ENCODE peak calls at places on chromosomes 2 and 18, in eight cellular contexts. S is GM12891, E is T-helper 1 cell, M is substantia nigra, V is islet precursor cell, I is sciatic nerve, F is HTR-8/SVneo, H is SK-MEL-5. A is an unnamed sample.

GRCh38 chr2:36352711-36353110 is 2.9 kb upstream of the CRIM1 start:
- DNase-seq in S (no peak), E (no peak), M (no peak), V (no peak), I (no peak), F (no peak), H (peak), A (no peak)

GRCh38 chr2:241803387-241804325 is 5.3 kb upstream of the NEU4 start:
- DNase-seq in S (peak), E (peak), M (no peak), V (peak), I (peak), F (no peak), H (no peak), A (peak)

GRCh38 chr2:50444286-50444685 is 587.6 kb downstream of the NRXN1 start:
- DNase-seq in S (no peak), E (no peak), M (no peak), V (no peak), I (no peak), F (peak), H (no peak), A (no peak)

GRCh38 chr2:40690525-40690924 is 238.6 kb upstream of the SLC8A1 start:
- DNase-seq in S (no peak), E (no peak), M (no peak), V (no peak), I (no peak), F (no peak), H (no peak), A (peak)

GRCh38 chr2:126244937-126245336 is 411.0 kb upstream of the GYPC start:
- DNase-seq in S (peak), E (peak), M (peak), V (peak), I (peak), F (no peak), H (peak), A (no peak)

GRCh38 chr18:52046842-52047241 is 293.2 kb upstream of the DCC start:
- DNase-seq in S (no peak), E (no peak), M (no peak), V (no peak), I (no peak), F (no peak), H (no peak), A (no peak)

GRCh38 chr2:180728928-180729559 is 251.4 kb upstream of the UBE2E3 start:
- DNase-seq in S (no peak), E (no peak), M (no peak), V (no peak), I (no peak), F (peak), H (no peak), A (no peak)

GRCh38 chr2:175931751-175932295 is 70.2 kb downstream of the LNPK start:
- DNase-seq in S (no peak), E (no peak), M (no peak), V (no peak), I (no peak), F (no peak), H (no peak), A (no peak)

GRCh38 chr18:59704146-59704545 is 6.9 kb upstream of the CCBE1 start:
- DNase-seq in S (no peak), E (no peak), M (no peak), V (no peak), I (no peak), F (no peak), H (no peak), A (no peak)

GRCh38 chr18:47627030-47627429 is 303.4 kb downstream of the SMAD2 start:
- DNase-seq in S (no peak), E (no peak), M (no peak), V (peak), I (no peak), F (no peak), H (no peak), A (no peak)

GRCh38 chr18:6956495-6956894 is 161.1 kb downstream of the LAMA1 start:
- DNase-seq in S (no peak), E (no peak), M (no peak), V (no peak), I (no peak), F (no peak), H (no peak), A (no peak)

GRCh38 chr2:169891593-169892298 is 64.5 kb downstream of the UBR3 start:
- DNase-seq in S (no peak), E (no peak), M (no peak), V (no peak), I (no peak), F (no peak), H (no peak), A (no peak)

GRCh38 chr2:168316073-168316440 is 68.7 kb upstream of the STK39 start:
- DNase-seq in S (no peak), E (no peak), M (no peak), V (no peak), I (no peak), F (no peak), H (no peak), A (no peak)

GRCh38 chr2:217064234-217065103 is 204.6 kb upstream of the TNP1 start:
- DNase-seq in S (no peak), E (no peak), M (no peak), V (peak), I (no peak), F (no peak), H (no peak), A (no peak)

GRCh38 chr2:224210495-224211472 is 171.7 kb upstream of the SERPINE2 start:
- DNase-seq in S (no peak), E (no peak), M (no peak), V (peak), I (no peak), F (no peak), H (no peak), A (no peak)

GRCh38 chr18:50861617-50862016 is 17.3 kb upstream of the ME2 start:
- DNase-seq in S (no peak), E (no peak), M (no peak), V (no peak), I (no peak), F (no peak), H (no peak), A (no peak)

GRCh38 chr2:200730302-200730701 is 81.4 kb upstream of the BZW1 start:
- DNase-seq in S (no peak), E (no peak), M (no peak), V (no peak), I (no peak), F (no peak), H (no peak), A (no peak)

GRCh38 chr2:157874278-157874825 is 1.8 kb downstream of the ACVR1 start:
- DNase-seq in S (no peak), E (no peak), M (no peak), V (no peak), I (no peak), F (no peak), H (no peak), A (no peak)

GRCh38 chr2:218125626-218126080 is at the start of gene CXCR2:
- DNase-seq in S (no peak), E (peak), M (no peak), V (no peak), I (no peak), F (no peak), H (no peak), A (no peak)

GRCh38 chr2:897091-897490 is 53.6 kb upstream of the SNTG2 start:
- DNase-seq in S (no peak), E (no peak), M (no peak), V (peak), I (no peak), F (no peak), H (no peak), A (no peak)

GRCh38 chr2:153145470-153145869 is 333.1 kb downstream of the RPRM start:
- DNase-seq in S (no peak), E (no peak), M (no peak), V (no peak), I (no peak), F (no peak), H (no peak), A (no peak)

GRCh38 chr2:215979615-215980014 is 33.7 kb downstream of the MREG start:
- DNase-seq in S (peak), E (peak), M (no peak), V (no peak), I (no peak), F (no peak), H (no peak), A (no peak)

GRCh38 chr2:159209341-159210306 is 76.9 kb downstream of the WDSUB1 start:
- DNase-seq in S (no peak), E (peak), M (no peak), V (peak), I (no peak), F (no peak), H (no peak), A (no peak)

GRCh38 chr2:185433824-185434223 is 304.8 kb upstream of the FSIP2 start:
- DNase-seq in S (no peak), E (no peak), M (no peak), V (no peak), I (no peak), F (peak), H (no peak), A (no peak)

GRCh38 chr2:136538489-136538888 is 226.9 kb upstream of the THSD7B start:
- DNase-seq in S (no peak), E (no peak), M (no peak), V (no peak), I (no peak), F (no peak), H (no peak), A (peak)

GRCh38 chr2:13240789-13241487 is 524.2 kb downstream of the TRIB2 start:
- DNase-seq in S (no peak), E (no peak), M (no peak), V (no peak), I (no peak), F (no peak), H (no peak), A (no peak)

GRCh38 chr2:32135409-32135808 is 30.3 kb upstream of the SLC30A6 start:
- DNase-seq in S (peak), E (peak), M (no peak), V (peak), I (no peak), F (peak), H (peak), A (no peak)

GRCh38 chr2:199771948-199772692 is 78.9 kb downstream of the FTCDNL1 start:
- DNase-seq in S (no peak), E (peak), M (no peak), V (no peak), I (no peak), F (no peak), H (peak), A (no peak)

GRCh38 chr2:219709261-219709867 is 81.9 kb downstream of the SLC4A3 start:
- DNase-seq in S (no peak), E (no peak), M (no peak), V (peak), I (no peak), F (no peak), H (no peak), A (no peak)

A was measured in midbrain.